ENCODE peak calls at places on chromosomes 16 and 17, in six cellular contexts. I is heart right ventricle; W is cardiac fibroblast; J is progenitor cell of endocrine pancreas; S is hepatocyte; Y is CD8-positive, alpha-beta T cell. P is an unnamed sample.

GRCh38 chr17:41329279-41329925 is 13.9 kb upstream of the KRTAP17-1 start:
- DNase-seq in S (peak), J (peak), I (peak), W (peak), Y (no peak), P (peak)

GRCh38 chr17:61635913-61636432 is 45.0 kb upstream of the NACA2 start:
- DNase-seq in Y (peak), J (peak), I (no peak), W (peak), S (peak), P (peak)

GRCh38 chr16:67022531-67023214 is 6.3 kb upstream of the CBFB start:
- DNase-seq in Y (no peak), I (no peak), S (no peak), J (no peak), W (peak), P (no peak)

GRCh38 chr16:1152651-1153259 is at the start of gene CACNA1H:
- DNase-seq in I (peak), J (peak), W (no peak), S (peak), Y (peak), P (no peak)

GRCh38 chr16:12255919-12256665 is 279.6 kb downstream of the SNX29 start:
- DNase-seq in S (no peak), J (no peak), I (no peak), W (no peak), Y (no peak), P (peak)

GRCh38 chr17:81277938-81278693 is 17.0 kb downstream of the SLC38A10 start:
- DNase-seq in S (no peak), I (peak), J (no peak), Y (no peak), W (no peak), P (no peak)

GRCh38 chr16:52469775-52470174 is 77.2 kb downstream of the TOX3 start:
- DNase-seq in S (peak), W (peak), J (no peak), Y (no peak), I (no peak), P (no peak)

GRCh38 chr17:6279659-6280058 is 155.3 kb downstream of the AIPL1 start:
- DNase-seq in Y (no peak), W (no peak), S (peak), I (no peak), J (peak), P (peak)

GRCh38 chr16:5551909-5552308 is 454.3 kb upstream of the EEF2KMT start:
- DNase-seq in I (no peak), S (peak), W (no peak), J (no peak), Y (no peak), P (no peak)

DNA sequence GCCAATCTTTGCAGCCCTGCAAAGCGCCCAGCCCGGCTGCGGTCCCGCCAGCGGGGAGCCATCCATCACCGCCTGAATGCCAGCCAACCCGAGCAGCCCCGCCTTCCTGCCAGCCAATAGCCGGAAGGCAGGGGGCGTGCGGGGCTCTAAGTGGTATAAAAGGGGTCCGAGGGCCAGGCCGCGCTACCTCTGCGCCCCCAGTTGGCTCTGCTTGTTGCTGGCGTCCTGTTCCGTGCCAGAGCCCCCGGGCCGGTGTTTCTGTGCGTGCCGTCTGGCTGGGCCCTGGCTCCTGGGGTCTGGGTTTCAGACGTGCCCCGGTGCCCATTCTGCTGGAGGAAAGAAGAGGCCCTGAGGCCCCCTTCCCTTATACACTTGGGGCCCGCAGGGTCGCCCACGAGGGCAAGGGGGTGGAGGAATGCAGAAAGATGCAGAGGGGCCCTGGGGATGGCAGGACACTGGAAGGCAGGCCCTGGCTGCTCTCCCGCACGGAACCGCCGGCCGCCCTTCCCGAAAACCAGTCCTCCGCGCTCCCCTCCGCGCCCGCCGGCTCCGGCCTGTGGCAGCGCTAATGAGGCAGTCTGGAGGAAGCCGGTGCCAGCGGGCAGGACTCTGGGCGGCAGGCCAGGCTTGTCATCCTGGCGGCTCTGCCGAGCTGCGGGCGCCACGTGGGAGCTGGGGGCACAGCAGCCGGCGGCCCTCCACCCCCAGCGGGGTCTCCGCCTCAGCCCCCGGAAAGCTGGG is 14.0 kb downstream of the COPZ2 start:
- DNase-seq in I (peak), J (peak), Y (no peak), W (peak), S (peak), P (peak)
- TF ChIP-seq CTCF in I (peak), J (peak), Y (no peak), W (peak), S (peak), P (peak)

GRCh38 chr16:75062135-75062943 is 54.2 kb downstream of the LDHD start:
- DNase-seq in S (no peak), I (peak), J (no peak), W (peak), Y (no peak), P (no peak)
- TF ChIP-seq CTCF in S (no peak), I (no peak), J (no peak), W (peak), Y (no peak), P (no peak)

GRCh38 chr16:29943846-29944669 is 17.8 kb upstream of the TMEM219 start:
- DNase-seq in S (peak), Y (no peak), W (peak), J (no peak), I (no peak), P (peak)
- TF ChIP-seq CTCF in S (peak), Y (no peak), W (peak), J (peak), I (no peak), P (no peak)

GRCh38 chr16:73050115-73051099 is 2.5 kb upstream of the ZFHX3 start:
- DNase-seq in S (no peak), Y (no peak), J (no peak), I (no peak), W (no peak), P (no peak)
- TF ChIP-seq CTCF in S (peak), Y (no peak), J (no peak), I (no peak), W (no peak), P (no peak)

DNA sequence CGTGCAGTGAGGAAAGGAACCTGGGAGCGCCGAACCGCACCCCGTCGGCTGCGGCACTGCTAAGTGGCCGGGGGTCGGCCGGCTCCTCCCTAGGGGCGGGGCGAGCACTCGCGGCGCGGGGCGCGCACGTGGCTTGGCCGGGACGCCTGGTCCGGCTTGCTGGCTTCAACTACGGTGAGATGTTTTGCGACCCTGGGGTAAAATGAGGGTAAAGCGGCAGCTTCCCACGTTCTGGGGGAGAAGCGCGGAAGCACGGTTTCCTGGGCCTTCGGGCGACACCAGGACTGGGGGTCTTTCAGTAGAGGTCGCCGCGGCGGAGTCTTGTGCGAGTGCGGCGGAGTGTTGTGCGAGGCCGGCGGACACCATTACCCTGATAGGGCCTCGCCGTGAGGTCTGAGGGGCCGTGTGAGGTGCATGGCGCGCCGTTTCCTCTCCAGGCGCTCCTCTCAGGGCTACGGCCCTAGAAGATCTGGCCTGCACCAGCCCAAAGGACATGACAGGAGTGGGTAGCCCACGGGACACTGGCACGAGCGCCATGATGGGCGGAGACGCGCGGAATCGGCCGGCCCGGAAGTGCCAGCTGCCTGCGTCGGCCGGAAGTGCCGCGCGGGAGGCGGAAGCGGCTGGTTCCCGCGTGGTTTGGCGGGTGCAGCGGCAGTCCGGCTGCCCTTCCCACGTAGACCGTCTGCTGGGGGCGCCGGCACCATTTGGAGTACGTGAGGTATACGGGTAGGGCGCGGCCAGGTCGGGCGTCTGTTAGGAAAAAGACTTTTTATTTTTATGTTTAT is at the start of gene PIGW:
- DNase-seq in Y (peak), I (peak), S (peak), W (peak), J (peak), P (peak)
- TF ChIP-seq CTCF in Y (no peak), I (peak), S (peak), W (no peak), J (no peak), P (no peak)